ENCODE peak calls at places on chromosomes 13 and 19, in nine cellular contexts. A is dorsolateral prefrontal cortex, J is AG10803, N is GM10248, T is HFF-Myc, P is transverse colon, D is fibroblast of pulmonary artery, B is H9, Q is HFFc6. E is an unnamed sample.

GRCh38 chr13:49859568-49859967 is 67.1 kb upstream of the KPNA3 start:
- DNase-seq in A (no peak), J (peak), N (no peak), T (peak), P (peak), D (peak), B (no peak), Q (peak), E (peak)

GRCh38 chr13:113318956-113319355 is 21.9 kb downstream of the LAMP1 start:
- DNase-seq in A (no peak), J (no peak), N (no peak), T (no peak), P (no peak), D (no peak), B (no peak), Q (no peak), E (no peak)

GRCh38 chr13:24275041-24275440 is 34.3 kb upstream of the C1QTNF9 start:
- DNase-seq in A (no peak), J (no peak), N (no peak), T (no peak), P (no peak), D (no peak), B (no peak), Q (no peak), E (no peak)

GRCh38 chr19:18377026-18377425 is 8.9 kb upstream of the GDF15 start:
- DNase-seq in A (no peak), J (no peak), N (no peak), T (no peak), P (no peak), D (no peak), B (no peak), Q (no peak), E (no peak)

GRCh38 chr13:100209857-100210580 is 121.1 kb downstream of the PCCA start:
- DNase-seq in A (no peak), J (peak), N (no peak), T (peak), P (no peak), D (peak), B (no peak), Q (peak), E (no peak)

GRCh38 chr13:95020298-95020987 is 280.8 kb downstream of the ABCC4 start:
- DNase-seq in A (no peak), J (no peak), N (no peak), T (no peak), P (no peak), D (peak), B (no peak), Q (peak), E (peak)

GRCh38 chr19:11020982-11021759 is 60.3 kb downstream of the SMARCA4 start:
- DNase-seq in A (no peak), J (no peak), N (no peak), T (no peak), P (no peak), D (no peak), B (no peak), Q (no peak), E (no peak)

GRCh38 chr19:6071103-6071485 is 39.2 kb downstream of the RFX2 start:
- DNase-seq in A (no peak), J (peak), N (no peak), T (no peak), P (no peak), D (peak), B (no peak), Q (peak), E (no peak)

GRCh38 chr19:10898633-10899032 is 27.3 kb downstream of the CARM1 start:
- DNase-seq in A (no peak), J (no peak), N (no peak), T (no peak), P (no peak), D (no peak), B (no peak), Q (no peak), E (no peak)

GRCh38 chr19:45114116-45114515 is 21.1 kb downstream of the PPP1R37 start:
- DNase-seq in A (no peak), J (no peak), N (no peak), T (no peak), P (no peak), D (no peak), B (no peak), Q (no peak), E (no peak)

GRCh38 chr19:1609680-1610474 is 4.6 kb upstream of the UQCR11 start:
- DNase-seq in A (no peak), J (no peak), N (no peak), T (no peak), P (no peak), D (no peak), B (no peak), Q (no peak), E (no peak)

GRCh38 chr19:50496189-50497029 is 14.6 kb downstream of the JOSD2 start:
- DNase-seq in A (peak), J (no peak), N (no peak), T (no peak), P (no peak), D (no peak), B (peak), Q (no peak), E (no peak)

GRCh38 chr19:29715695-29716581 is 877 bp upstream of the C19orf12 start:
- DNase-seq in A (no peak), J (no peak), N (no peak), T (no peak), P (peak), D (peak), B (no peak), Q (no peak), E (no peak)

GRCh38 chr19:46602392-46603194 is 1.5 kb downstream of the CALM3 start:
- DNase-seq in A (peak), J (no peak), N (peak), T (no peak), P (no peak), D (no peak), B (no peak), Q (no peak), E (no peak)

GRCh38 chr13:63184693-63185092 is 1769.0 kb upstream of the PCDH20 start:
- DNase-seq in A (no peak), J (peak), N (no peak), T (peak), P (no peak), D (peak), B (peak), Q (no peak), E (peak)

GRCh38 chr19:45593520-45593919 is 8.5 kb downstream of the GPR4 start:
- DNase-seq in A (no peak), J (no peak), N (no peak), T (no peak), P (no peak), D (no peak), B (no peak), Q (no peak), E (no peak)

GRCh38 chr13:27559714-27560113 is 60.6 kb downstream of the LNX2 start:
- DNase-seq in A (no peak), J (no peak), N (no peak), T (no peak), P (no peak), D (no peak), B (no peak), Q (no peak), E (no peak)

GRCh38 chr19:5281588-5281987 is 59.0 kb downstream of the PTPRS start:
- DNase-seq in A (no peak), J (peak), N (no peak), T (no peak), P (peak), D (no peak), B (no peak), Q (no peak), E (no peak)

GRCh38 chr19:13959962-13960862 is 7.9 kb downstream of the DCAF15 start:
- DNase-seq in A (no peak), J (no peak), N (no peak), T (no peak), P (no peak), D (no peak), B (peak), Q (no peak), E (no peak)

GRCh38 chr13:30905932-30906383 is at the start of gene MEDAG:
- DNase-seq in A (no peak), J (peak), N (no peak), T (no peak), P (peak), D (peak), B (no peak), Q (no peak), E (peak)

GRCh38 chr13:44040754-44041100 is 161.0 kb downstream of the LACC1 start:
- DNase-seq in A (no peak), J (no peak), N (no peak), T (no peak), P (no peak), D (peak), B (no peak), Q (no peak), E (no peak)

GRCh38 chr13:50370303-50370950 is 355.2 kb downstream of the KCNRG start:
- DNase-seq in A (no peak), J (no peak), N (no peak), T (no peak), P (no peak), D (no peak), B (no peak), Q (no peak), E (no peak)

GRCh38 chr19:18559685-18560084 is 2.0 kb downstream of the KXD1 start:
- DNase-seq in A (no peak), J (no peak), N (no peak), T (no peak), P (no peak), D (no peak), B (no peak), Q (no peak), E (no peak)

GRCh38 chr13:52868190-52868589 is 19.8 kb upstream of the PCDH8 start:
- DNase-seq in A (no peak), J (no peak), N (no peak), T (no peak), P (no peak), D (no peak), B (no peak), Q (no peak), E (no peak)

GRCh38 chr19:40600086-40600917 is 867 bp upstream of the LTBP4 start:
- DNase-seq in A (no peak), J (no peak), N (no peak), T (no peak), P (no peak), D (no peak), B (peak), Q (no peak), E (no peak)

GRCh38 chr19:38388310-38389100 is at the start of gene SPRED3:
- DNase-seq in A (peak), J (peak), N (no peak), T (no peak), P (no peak), D (no peak), B (no peak), Q (no peak), E (no peak)

GRCh38 chr19:19860756-19861390 is 4.8 kb upstream of the ZNF253 start:
- DNase-seq in A (no peak), J (no peak), N (peak), T (no peak), P (no peak), D (no peak), B (peak), Q (no peak), E (no peak)

GRCh38 chr13:65932013-65932412 is 1298.1 kb downstream of the PCDH9 start:
- DNase-seq in A (no peak), J (no peak), N (no peak), T (no peak), P (no peak), D (no peak), B (no peak), Q (no peak), E (no peak)

GRCh38 chr13:101624210-101624922 is 171.9 kb downstream of the ITGBL1 start:
- DNase-seq in A (no peak), J (no peak), N (no peak), T (no peak), P (no peak), D (no peak), B (peak), Q (no peak), E (no peak)

GRCh38 chr13:80166352-80166751 is 174.6 kb downstream of the SPRY2 start:
- DNase-seq in A (no peak), J (no peak), N (no peak), T (no peak), P (no peak), D (no peak), B (no peak), Q (no peak), E (peak)

GRCh38 chr19:7153008-7153407 is 83.5 kb downstream of the ZNF557 start:
- DNase-seq in A (no peak), J (no peak), N (no peak), T (no peak), P (no peak), D (no peak), B (peak), Q (no peak), E (no peak)

GRCh38 chr19:7152568-7152967 is 83.1 kb downstream of the ZNF557 start:
- DNase-seq in A (no peak), J (peak), N (no peak), T (no peak), P (no peak), D (no peak), B (peak), Q (no peak), E (no peak)

GRCh38 chr19:7145494-7145893 is 76.0 kb downstream of the ZNF557 start:
- DNase-seq in A (no peak), J (no peak), N (no peak), T (no peak), P (peak), D (no peak), B (no peak), Q (no peak), E (no peak)

DNA sequence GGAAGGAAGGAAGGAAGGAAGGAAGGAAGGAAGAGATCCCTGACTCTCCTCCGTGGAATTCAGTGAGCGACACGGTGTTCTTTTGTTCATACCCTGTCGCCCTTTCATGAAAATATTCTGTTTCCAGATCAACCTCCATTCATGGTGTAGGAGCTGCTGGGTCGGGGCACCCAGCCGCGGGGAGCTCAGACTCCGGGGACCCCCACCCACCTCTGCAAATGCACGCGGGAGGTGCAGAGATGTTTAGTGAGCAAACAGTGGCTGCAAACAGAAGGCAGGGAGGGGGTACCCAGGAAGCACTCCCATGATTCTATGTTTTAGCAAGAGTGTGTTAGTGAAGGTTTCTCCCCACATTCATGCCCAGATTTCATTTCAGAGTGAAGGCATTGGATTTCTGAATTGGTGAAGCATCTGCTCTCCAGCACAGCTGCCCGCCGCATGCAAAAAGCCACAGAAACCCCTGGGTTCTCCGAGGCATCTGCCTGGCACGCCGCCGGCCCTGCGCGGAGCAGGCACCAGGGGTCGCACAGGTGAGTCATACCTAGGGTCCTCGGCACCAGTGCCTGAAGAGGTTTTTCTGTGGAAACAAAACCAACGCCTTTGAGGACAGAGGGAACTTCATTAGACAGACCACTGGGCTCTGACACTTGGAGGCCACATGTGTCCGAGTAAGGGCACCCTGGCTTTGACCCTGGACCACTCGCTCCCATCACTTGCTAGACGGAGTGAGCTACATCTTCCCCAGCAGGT is 80.6 kb downstream of the ZNF557 start:
- DNase-seq in A (no peak), J (no peak), N (no peak), T (no peak), P (no peak), D (no peak), B (peak), Q (no peak), E (no peak)
- TF ChIP-seq CTCF in A (no peak), J (no peak), N (no peak), T (no peak), P (no peak), D (no peak), B (peak), Q (no peak), E (no peak)

GRCh38 chr13:78131811-78132210 is 213.2 kb upstream of the EDNRB start:
- DNase-seq in A (no peak), J (peak), N (no peak), T (no peak), P (no peak), D (peak), B (no peak), Q (no peak), E (no peak)
- TF ChIP-seq CTCF in A (no peak), J (peak), N (peak), T (peak), P (no peak), D (peak), B (peak), Q (peak), E (peak)

GRCh38 chr13:74765955-74766354 is 631.8 kb upstream of the KLF12 start:
- DNase-seq in A (no peak), J (no peak), N (no peak), T (no peak), P (no peak), D (no peak), B (no peak), Q (no peak), E (no peak)
- TF ChIP-seq CTCF in A (no peak), J (no peak), N (no peak), T (no peak), P (no peak), D (no peak), B (no peak), Q (no peak), E (no peak)

GRCh38 chr13:90070837-90071525 is 1276.5 kb upstream of the MIR17HG start:
- DNase-seq in A (no peak), J (no peak), N (no peak), T (no peak), P (no peak), D (no peak), B (no peak), Q (no peak), E (no peak)

GRCh38 chr13:90070362-90070761 is 1277.1 kb upstream of the MIR17HG start:
- DNase-seq in A (no peak), J (no peak), N (no peak), T (no peak), P (no peak), D (peak), B (no peak), Q (no peak), E (no peak)

GRCh38 chr13:90068658-90069057 is 1278.8 kb upstream of the MIR17HG start:
- DNase-seq in A (no peak), J (no peak), N (no peak), T (no peak), P (no peak), D (no peak), B (no peak), Q (no peak), E (no peak)
- TF ChIP-seq CTCF in A (no peak), J (no peak), N (no peak), T (no peak), P (no peak), D (no peak), B (no peak), Q (no peak), E (no peak)